ENCODE peak calls at places on chromosomes 13 and 19, in ten cellular contexts. I is IMR-90, M is testis, T is NB4, Q is heart left ventricle, E is endothelial cell of umbilical vein, W is body of pancreas, O is prostate gland, D is uterus, P is GM12891. J is an unnamed sample.
A peak's percentile ranks its signal among the peaks of the same experiment; 100 is the strongest.

GRCh38 chr19:50975766-50976165 is 6.4 kb upstream of the KLK6 start:
- DNase-seq in I (no peak), M (no peak), T (no peak), Q (no peak), E (no peak), W (no peak), O (peak; percentile 32), D (no peak), P (no peak), J (peak; percentile 75)

GRCh38 chr13:42328672-42329071 is 56.7 kb downstream of the AKAP11 start:
- DNase-seq in I (no peak), M (no peak), T (no peak), Q (no peak), E (no peak), W (no peak), O (no peak), D (no peak), P (no peak), J (no peak)

GRCh38 chr19:13085673-13086072 is 17.0 kb downstream of the LYL1 start:
- DNase-seq in I (no peak), M (no peak), T (no peak), Q (no peak), E (no peak), W (no peak), O (no peak), D (no peak), P (no peak), J (no peak)

GRCh38 chr19:2491130-2491801 is 15.3 kb downstream of the GADD45B start:
- DNase-seq in I (peak; percentile 84), M (no peak), T (no peak), Q (no peak), E (peak; percentile 41), W (peak; percentile 96), O (peak; percentile 70), D (no peak), P (no peak), J (peak; percentile 98)

GRCh38 chr19:590396-590745 is 690 bp downstream of the HCN2 start:
- DNase-seq in I (peak; percentile 30), M (no peak), T (no peak), Q (peak; percentile 59), E (no peak), W (no peak), O (no peak), D (no peak), P (no peak), J (no peak)

GRCh38 chr19:42140125-42140754 is 8.0 kb upstream of the POU2F2 start:
- DNase-seq in I (peak; percentile 72), M (peak; percentile 74), T (peak; percentile 74), Q (peak; percentile 79), E (peak; percentile 68), W (peak; percentile 59), O (no peak), D (no peak), P (no peak), J (no peak)

GRCh38 chr19:23817519-23817918 is 58.8 kb upstream of the ZNF681 start:
- DNase-seq in I (peak; percentile 4), M (peak; percentile 71), T (peak; percentile 68), Q (no peak), E (no peak), W (peak; percentile 13), O (no peak), D (peak; percentile 62), P (no peak), J (peak; percentile 20)

GRCh38 chr13:41029629-41030028 is 10.5 kb upstream of the ELF1 start:
- DNase-seq in I (no peak), M (no peak), T (peak; percentile 53), Q (no peak), E (no peak), W (no peak), O (no peak), D (no peak), P (no peak), J (no peak)

GRCh38 chr13:39516140-39516539 is 86.9 kb downstream of the LHFPL6 start:
- DNase-seq in I (no peak), M (no peak), T (no peak), Q (no peak), E (no peak), W (no peak), O (no peak), D (no peak), P (no peak), J (no peak)

GRCh38 chr13:75339635-75340374 is 142.2 kb downstream of the TBC1D4 start:
- DNase-seq in I (no peak), M (no peak), T (no peak), Q (no peak), E (no peak), W (no peak), O (no peak), D (no peak), P (no peak), J (no peak)

GRCh38 chr13:112053744-112054615 is 13.0 kb upstream of the SOX1 start:
- DNase-seq in I (no peak), M (no peak), T (no peak), Q (no peak), E (no peak), W (no peak), O (no peak), D (no peak), P (no peak), J (no peak)

GRCh38 chr13:52371736-52372247 is 34.2 kb downstream of the THSD1 start:
- DNase-seq in I (peak; percentile 63), M (no peak), T (peak; percentile 32), Q (no peak), E (peak; percentile 76), W (no peak), O (no peak), D (no peak), P (no peak), J (peak; percentile 23)

GRCh38 chr13:60494296-60494695 is 97.3 kb downstream of the TDRD3 start:
- DNase-seq in I (no peak), M (no peak), T (no peak), Q (no peak), E (no peak), W (no peak), O (no peak), D (no peak), P (no peak), J (no peak)

GRCh38 chr13:98581971-98582702 is 5.2 kb upstream of the STK24 start:
- DNase-seq in I (peak; percentile 85), M (no peak), T (no peak), Q (no peak), E (peak; percentile 39), W (no peak), O (no peak), D (no peak), P (no peak), J (peak; percentile 77)

GRCh38 chr13:21998279-21998678 is 327.4 kb downstream of the FGF9 start:
- DNase-seq in I (no peak), M (no peak), T (no peak), Q (no peak), E (no peak), W (no peak), O (no peak), D (no peak), P (no peak), J (no peak)

GRCh38 chr19:41702208-41702651 is 6.2 kb upstream of the CEACAM5 start:
- DNase-seq in I (peak; percentile 33), M (no peak), T (no peak), Q (no peak), E (no peak), W (no peak), O (no peak), D (no peak), P (no peak), J (peak; percentile 53)

GRCh38 chr19:13633109-13633508 is 126.8 kb upstream of the CACNA1A start:
- DNase-seq in I (peak; percentile 79), M (no peak), T (no peak), Q (no peak), E (peak; percentile 80), W (peak; percentile 43), O (no peak), D (no peak), P (no peak), J (no peak)

GRCh38 chr13:50365683-50366391 is 350.6 kb downstream of the KCNRG start:
- DNase-seq in I (no peak), M (no peak), T (peak; percentile 57), Q (no peak), E (peak; percentile 79), W (peak; percentile 62), O (peak; percentile 30), D (no peak), P (no peak), J (no peak)

GRCh38 chr13:48232420-48233096 is 448 bp upstream of the ITM2B start:
- DNase-seq in I (no peak), M (no peak), T (no peak), Q (no peak), E (peak; percentile 45), W (no peak), O (peak; percentile 47), D (peak; percentile 80), P (no peak), J (no peak)
- TF ChIP-seq POLR2A in I (no peak), M (no peak), T (no peak), Q (no peak), E (no peak), W (peak; percentile 69), O (no peak), D (no peak), P (no peak), J (no peak)

DNA sequence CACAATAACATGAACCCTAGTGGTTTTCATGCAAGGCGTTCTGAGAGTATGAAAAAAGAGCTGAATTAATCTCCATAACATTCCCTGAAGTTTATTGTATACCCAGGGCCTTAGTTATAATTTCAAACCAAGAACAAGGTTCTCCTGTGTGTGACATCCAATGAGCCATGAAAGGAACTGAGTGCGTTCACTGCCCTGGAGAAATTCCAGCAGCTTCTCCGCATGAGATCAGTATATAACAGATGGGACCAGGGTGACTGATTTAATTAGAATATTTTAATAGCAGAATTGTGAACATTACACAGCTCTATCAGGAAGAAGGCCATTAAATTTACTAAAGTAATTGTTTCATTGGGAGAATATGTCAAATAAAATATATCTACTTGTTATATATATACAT is 1190.5 kb upstream of the SLC10A2 start:
- DNase-seq in I (no peak), M (no peak), T (no peak), Q (no peak), E (no peak), W (no peak), O (no peak), D (no peak), P (no peak), J (no peak)
- TF ChIP-seq POLR2A in I (no peak), M (no peak), T (no peak), Q (no peak), E (no peak), W (no peak), O (no peak), D (no peak), P (no peak), J (no peak)

DNA sequence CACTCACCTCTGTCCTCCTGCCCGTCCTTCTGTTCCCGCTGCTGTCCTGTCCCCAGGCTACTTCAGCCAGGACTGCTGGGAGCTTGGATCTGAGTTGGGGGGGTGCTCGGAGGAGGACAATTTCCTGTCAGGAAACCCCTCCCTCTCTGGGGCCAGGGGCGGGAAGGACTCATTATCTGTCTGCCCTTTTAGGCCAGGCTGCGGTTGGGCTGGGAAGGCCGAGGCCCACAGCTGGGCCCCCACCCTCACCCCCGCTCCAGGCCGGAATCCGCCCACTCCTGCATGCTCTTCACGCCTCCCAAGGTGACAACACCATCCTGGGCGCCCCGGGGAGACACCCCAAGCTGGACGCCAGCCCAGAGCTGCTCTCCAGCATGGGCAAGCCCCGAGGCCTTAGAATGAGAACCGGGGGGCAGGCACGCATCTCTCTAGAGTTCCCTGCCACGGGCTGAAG is at the start of gene EXOC3L2:
- DNase-seq in I (no peak), M (no peak), T (no peak), Q (peak; percentile 71), E (no peak), W (no peak), O (no peak), D (no peak), P (no peak), J (no peak)
- TF ChIP-seq POLR2A in I (no peak), M (no peak), T (no peak), Q (no peak), E (no peak), W (peak; percentile 18), O (no peak), D (no peak), P (no peak), J (no peak)

GRCh38 chr19:58002384-58003152 is at the start of gene ZNF606:
- DNase-seq in I (peak; percentile 84), M (peak; percentile 94), T (peak; percentile 74), Q (peak; percentile 95), E (peak; percentile 89), W (peak; percentile 89), O (peak; percentile 85), D (peak; percentile 86), P (peak; percentile 93), J (peak; percentile 90)
- TF ChIP-seq POLR2A in I (peak; percentile 51), M (peak; percentile 38), T (no peak), Q (peak; percentile 83), E (peak; percentile 67), W (peak; percentile 67), O (peak; percentile 63), D (peak; percentile 55), P (peak; percentile 77), J (peak; percentile 80)

J was measured in H54.